ENCODE peak calls at places on chromosomes 12 and 14, in ten cellular contexts. U is memory B cell; R is astrocyte of the spinal cord; G is astrocyte; F is lower leg skin; K is right atrium auricular region; B is stimulated activated CD4-positive, alpha-beta T cell treated with anti-CD3 and anti-CD28 coated beads, Interleukin-15, amount 100 ng/mL, for 24 hours; W is stimulated activated CD8-positive, alpha-beta memory T cell treated with anti-CD3 and anti-CD28 coated beads, Interleukin-4, amount 100 ng/mL, for 24 hours; H is heart right ventricle; Y is activated CD8-positive, alpha-beta T cell treated with anti-CD3 and anti-CD28 coated beads, Interleukin-2, amount 10 ng/mL, durations not matched to agents 7 days and 5 days. I is an unnamed sample.

GRCh38 chr12:2613674-2614073 is 181.1 kb upstream of the FKBP4 start:
- DNase-seq in U (no peak), R (peak), G (peak), F (no peak), K (peak), B (peak), W (no peak), H (no peak), Y (no peak), I (no peak)

GRCh38 chr14:24037658-24038037 is 14.2 kb upstream of the CARMIL3 start:
- DNase-seq in U (no peak), R (no peak), G (no peak), F (no peak), K (no peak), B (no peak), W (no peak), H (no peak), Y (no peak), I (no peak)

GRCh38 chr12:93200291-93200917 is 177.3 kb upstream of the NUDT4 start:
- DNase-seq in U (no peak), R (peak), G (peak), F (no peak), K (no peak), B (no peak), W (no peak), H (no peak), Y (no peak), I (no peak)

GRCh38 chr12:130620756-130621155 is 95.3 kb downstream of the RIMBP2 start:
- DNase-seq in U (no peak), R (no peak), G (no peak), F (peak), K (no peak), B (no peak), W (no peak), H (no peak), Y (no peak), I (no peak)

GRCh38 chr14:53214384-53214783 is 61.3 kb upstream of the DDHD1 start:
- DNase-seq in U (no peak), R (no peak), G (no peak), F (no peak), K (no peak), B (no peak), W (no peak), H (no peak), Y (no peak), I (no peak)

GRCh38 chr14:76710093-76711010 is 50.9 kb upstream of the VASH1 start:
- DNase-seq in U (no peak), R (peak), G (peak), F (no peak), K (no peak), B (peak), W (no peak), H (peak), Y (peak), I (no peak)

GRCh38 chr12:124030510-124030909 is 57.5 kb downstream of the ZNF664 start:
- DNase-seq in U (no peak), R (peak), G (peak), F (no peak), K (no peak), B (no peak), W (no peak), H (no peak), Y (no peak), I (no peak)

GRCh38 chr12:13067322-13067721 is 23.1 kb downstream of the FAM234B start:
- DNase-seq in U (no peak), R (no peak), G (no peak), F (no peak), K (no peak), B (no peak), W (no peak), H (no peak), Y (no peak), I (no peak)

GRCh38 chr12:93682846-93683261 is 5.7 kb downstream of the CRADD start:
- DNase-seq in U (no peak), R (no peak), G (no peak), F (no peak), K (no peak), B (no peak), W (no peak), H (peak), Y (no peak), I (no peak)

GRCh38 chr14:75877292-75877691 is 104.5 kb downstream of the TGFB3 start:
- DNase-seq in U (no peak), R (peak), G (peak), F (no peak), K (no peak), B (no peak), W (no peak), H (peak), Y (no peak), I (no peak)

GRCh38 chr12:121893901-121894540 is 5.4 kb downstream of the PSMD9 start:
- DNase-seq in U (no peak), R (peak), G (peak), F (no peak), K (no peak), B (peak), W (no peak), H (no peak), Y (peak), I (no peak)

GRCh38 chr12:38744056-38744455 is 161.3 kb downstream of the CPNE8 start:
- DNase-seq in U (no peak), R (peak), G (peak), F (no peak), K (no peak), B (no peak), W (no peak), H (no peak), Y (no peak), I (no peak)

GRCh38 chr12:14936224-14936861 is 2.0 kb downstream of the ERP27 start:
- DNase-seq in U (no peak), R (no peak), G (no peak), F (no peak), K (no peak), B (no peak), W (no peak), H (no peak), Y (no peak), I (no peak)

GRCh38 chr14:36520601-36521525 is 831 bp upstream of the NKX2-1 start:
- DNase-seq in U (no peak), R (peak), G (no peak), F (no peak), K (no peak), B (peak), W (no peak), H (no peak), Y (no peak), I (no peak)

GRCh38 chr14:102046337-102047278 is 40.2 kb downstream of the HSP90AA1 start:
- DNase-seq in U (no peak), R (peak), G (no peak), F (peak), K (peak), B (peak), W (peak), H (peak), Y (peak), I (peak)

GRCh38 chr12:76936562-76937185 is 57.9 kb upstream of the CSRP2 start:
- DNase-seq in U (no peak), R (no peak), G (no peak), F (no peak), K (no peak), B (no peak), W (no peak), H (no peak), Y (no peak), I (no peak)

GRCh38 chr14:72782817-72783216 is 111.1 kb downstream of the DPF3 start:
- DNase-seq in U (no peak), R (no peak), G (no peak), F (peak), K (peak), B (no peak), W (no peak), H (no peak), Y (no peak), I (no peak)

GRCh38 chr14:100164808-100165207 is 5.4 kb upstream of the DEGS2 start:
- DNase-seq in U (no peak), R (no peak), G (no peak), F (no peak), K (no peak), B (no peak), W (no peak), H (no peak), Y (no peak), I (no peak)

I was measured in breast epithelium.